ENCODE peak calls at places on chromosome 17, in four cellular contexts. V, T, D and Y are unnamed samples.

GRCh38 chr17:18948476-18949006 is 3.4 kb upstream of the SLC5A10 start:
- DNase-seq in D (no peak), T (no peak), V (no peak), Y (no peak)

GRCh38 chr17:19703106-19703775 is 13.1 kb downstream of the SLC47A2 start:
- DNase-seq in V (no peak), T (no peak), D (no peak), Y (no peak)

GRCh38 chr17:50130778-50131317 is 888 bp upstream of the SAMD14 start:
- DNase-seq in D (no peak), V (no peak), T (no peak), Y (no peak)

GRCh38 chr17:77690271-77691161 is 268.0 kb upstream of the TNRC6C start:
- DNase-seq in T (no peak), V (no peak), D (no peak), Y (no peak)

GRCh38 chr17:72189781-72190593 is 69.2 kb downstream of the SOX9 start:
- DNase-seq in D (no peak), T (peak), V (no peak), Y (peak)

GRCh38 chr17:45339646-45340605 is 23.1 kb upstream of the MAP3K14 start:
- DNase-seq in V (no peak), T (no peak), D (no peak), Y (no peak)

GRCh38 chr17:6048486-6048885 is 21.7 kb upstream of the WSCD1 start:
- DNase-seq in V (no peak), T (no peak), D (no peak), Y (peak)

GRCh38 chr17:49887086-49887743 is 39.3 kb upstream of the TAC4 start:
- DNase-seq in T (no peak), V (peak), D (no peak), Y (no peak)

GRCh38 chr17:80959330-80960036 is 32.2 kb upstream of the CHMP6 start:
- DNase-seq in D (peak), T (peak), V (no peak), Y (no peak)

GRCh38 chr17:17742688-17743390 is 61.6 kb downstream of the RAI1 start:
- DNase-seq in V (no peak), T (no peak), D (no peak), Y (no peak)

GRCh38 chr17:21502301-21502700 is 126.1 kb downstream of the KCNJ12 start:
- DNase-seq in V (no peak), T (no peak), D (no peak), Y (no peak)

GRCh38 chr17:17994271-17994670 is 21.6 kb downstream of the DRC3 start:
- DNase-seq in V (peak), D (no peak), T (no peak), Y (no peak)

GRCh38 chr17:36851230-36851629 is 86.0 kb upstream of the LHX1 start:
- DNase-seq in T (peak), V (no peak), D (no peak), Y (no peak)

GRCh38 chr17:6654816-6655731 is 3.5 kb downstream of the C17orf100 start:
- DNase-seq in D (no peak), T (peak), V (peak), Y (no peak)

GRCh38 chr17:334974-335481 is 17.6 kb downstream of the RPH3AL start:
- DNase-seq in V (no peak), D (no peak), T (no peak), Y (no peak)

GRCh38 chr17:21689604-21690003 is 2.7 kb upstream of the KCNJ18 start:
- DNase-seq in D (no peak), V (no peak), T (peak), Y (peak)

GRCh38 chr17:18946536-18946935 is 5.4 kb upstream of the SLC5A10 start:
- DNase-seq in V (no peak), T (peak), D (no peak), Y (no peak)

GRCh38 chr17:48728232-48729231 is at the start of gene HOXB13:
- DNase-seq in T (no peak), D (no peak), V (no peak), Y (no peak)

GRCh38 chr17:48491527-48492273 is 39.1 kb downstream of the HOXB1 start:
- DNase-seq in V (no peak), D (no peak), T (no peak), Y (no peak)

GRCh38 chr17:44547625-44548297 is 9.5 kb upstream of the FZD2 start:
- DNase-seq in T (no peak), V (peak), D (no peak), Y (no peak)

GRCh38 chr17:17305282-17305801 is 2.2 kb downstream of the NT5M start:
- DNase-seq in T (no peak), V (no peak), D (no peak), Y (no peak)

GRCh38 chr17:7475764-7476422 is 3.5 kb downstream of the ZBTB4 start:
- DNase-seq in T (no peak), D (no peak), V (no peak), Y (no peak)

GRCh38 chr17:60659156-60659555 is 18.5 kb upstream of the BCAS3 start:
- DNase-seq in V (no peak), T (no peak), D (no peak), Y (no peak)

GRCh38 chr17:2105663-2106062 is 50.8 kb downstream of the HIC1 start:
- DNase-seq in V (no peak), D (no peak), T (no peak), Y (no peak)

GRCh38 chr17:80353718-80354275 is 61.2 kb upstream of the ENDOV start:
- DNase-seq in T (no peak), V (no peak), D (no peak), Y (no peak)

GRCh38 chr17:74833501-74834361 is 26.0 kb downstream of the GRIN2C start:
- DNase-seq in D (no peak), T (peak), V (no peak), Y (peak)

GRCh38 chr17:30449480-30449879 is 27.7 kb upstream of the GOSR1 start:
- DNase-seq in D (no peak), T (peak), V (no peak), Y (no peak)

GRCh38 chr17:2120550-2121335 is 65.8 kb downstream of the HIC1 start:
- DNase-seq in D (no peak), T (peak), V (no peak), Y (no peak)

GRCh38 chr17:52148969-52149351 is 9.6 kb downstream of the CA10 start:
- DNase-seq in T (peak), D (no peak), V (no peak), Y (peak)

GRCh38 chr17:39271546-39271945 is 45.8 kb upstream of the STAC2 start:
- DNase-seq in T (no peak), D (no peak), V (no peak), Y (no peak)

GRCh38 chr17:27573971-27574525 is 56.9 kb upstream of the LGALS9 start:
- DNase-seq in D (no peak), V (no peak), T (peak), Y (no peak)